ENCODE peak calls at places on chromosomes 5 and 9, in six cellular contexts. M, Q, V, H, G and P are unnamed samples.

GRCh38 chr9:111909444-111909843 is 12.8 kb downstream of the UGCG start:
- ATAC-seq in H (peak; percentile 41), M (no peak), Q (peak; percentile 81), G (no peak), V (no peak), P (no peak)

GRCh38 chr9:83981126-83981871 is 694 bp downstream of the RMI1 start:
- ATAC-seq in V (peak; percentile 7), Q (peak; percentile 35), H (peak; percentile 41), G (peak; percentile 13), M (no peak), P (no peak)

GRCh38 chr5:74798977-74799911 is 32.2 kb downstream of the NSA2 start:
- ATAC-seq in H (no peak), Q (no peak), M (no peak), G (no peak), V (no peak), P (no peak)

GRCh38 chr5:167798427-167798826 is 493.0 kb upstream of the WWC1 start:
- ATAC-seq in H (peak; percentile 13), V (no peak), Q (no peak), M (peak; percentile 14), G (no peak), P (no peak)

GRCh38 chr5:180097926-180098325 is 26.4 kb upstream of the RNF130 start:
- ATAC-seq in V (no peak), H (no peak), G (peak; percentile 8), M (no peak), Q (no peak), P (no peak)

GRCh38 chr5:32076699-32077695 is 97.1 kb downstream of the GOLPH3 start:
- ATAC-seq in H (peak; percentile 65), M (peak; percentile 90), V (no peak), G (peak; percentile 74), Q (peak; percentile 76), P (no peak)

GRCh38 chr9:120846251-120846869 is 3.6 kb upstream of the PSMD5 start:
- ATAC-seq in M (no peak), H (no peak), V (no peak), G (no peak), Q (no peak), P (no peak)

GRCh38 chr9:136336156-136336860 is 9.0 kb downstream of the GPSM1 start:
- ATAC-seq in M (no peak), V (no peak), H (no peak), Q (peak; percentile 1), G (no peak), P (no peak)

GRCh38 chr5:150081541-150082283 is 4.6 kb downstream of the CSF1R start:
- ATAC-seq in Q (peak; percentile 87), M (peak; percentile 81), G (no peak), V (peak; percentile 40), H (peak; percentile 73), P (peak; percentile 68)

GRCh38 chr5:122473138-122473843 is 161.3 kb downstream of the SNCAIP start:
- ATAC-seq in M (no peak), G (no peak), Q (peak; percentile 40), H (no peak), V (no peak), P (no peak)

GRCh38 chr9:94896512-94896911 is 170.0 kb downstream of the AOPEP start:
- ATAC-seq in H (no peak), G (no peak), V (no peak), M (no peak), Q (no peak), P (no peak)

GRCh38 chr9:35673132-35673997 is at the start of gene CA9:
- ATAC-seq in Q (peak; percentile 30), G (peak; percentile 71), H (peak; percentile 78), V (peak; percentile 54), M (peak; percentile 86), P (no peak)

GRCh38 chr5:52709171-52709925 is 78.4 kb upstream of the ITGA1 start:
- ATAC-seq in V (peak; percentile 33), M (peak; percentile 70), Q (no peak), H (peak; percentile 36), G (peak; percentile 36), P (no peak)

GRCh38 chr5:87138091-87138819 is 129.4 kb upstream of the RASA1 start:
- ATAC-seq in H (no peak), M (peak; percentile 73), G (no peak), Q (no peak), V (no peak), P (peak; percentile 36)

GRCh38 chr5:115179959-115180709 is 10.4 kb upstream of the TRIM36 start:
- ATAC-seq in Q (peak; percentile 84), M (peak; percentile 54), V (peak; percentile 70), H (peak; percentile 84), G (peak; percentile 66), P (peak; percentile 60)

GRCh38 chr9:120284796-120285195 is 295.2 kb downstream of the CDK5RAP2 start:
- ATAC-seq in H (peak; percentile 45), V (no peak), Q (no peak), G (peak; percentile 88), M (no peak), P (no peak)

GRCh38 chr5:56985941-56986630 is 34.2 kb upstream of the MIER3 start:
- ATAC-seq in H (no peak), Q (no peak), M (no peak), V (no peak), G (no peak), P (no peak)

GRCh38 chr5:56745864-56746263 is 69.5 kb upstream of the MAP3K1 start:
- ATAC-seq in Q (no peak), M (no peak), H (no peak), V (no peak), G (no peak), P (no peak)

GRCh38 chr5:59093329-59093728 is 510.5 kb downstream of the RAB3C start:
- ATAC-seq in Q (peak; percentile 67), G (no peak), V (no peak), M (no peak), H (no peak), P (no peak)

GRCh38 chr5:141835928-141836667 is 42.1 kb downstream of the PCDH1 start:
- ATAC-seq in M (peak; percentile 75), Q (peak; percentile 13), V (no peak), H (no peak), G (no peak), P (peak; percentile 24)

GRCh38 chr5:178213003-178213449 is 8.7 kb downstream of the HNRNPAB start:
- ATAC-seq in M (no peak), Q (no peak), G (peak; percentile 1), H (peak; percentile 9), V (no peak), P (no peak)

GRCh38 chr5:149153751-149154610 is 12.7 kb downstream of the ABLIM3 start:
- ATAC-seq in Q (peak; percentile 92), V (peak; percentile 25), G (peak; percentile 64), H (peak; percentile 82), M (peak; percentile 80), P (peak; percentile 72)

GRCh38 chr5:69049796-69050195 is 44.0 kb upstream of the SLC30A5 start:
- ATAC-seq in G (no peak), H (no peak), Q (no peak), M (no peak), V (no peak), P (no peak)

GRCh38 chr5:31047007-31047406 is 146.5 kb upstream of the CDH6 start:
- ATAC-seq in M (no peak), H (no peak), V (no peak), G (no peak), Q (no peak), P (no peak)

GRCh38 chr9:86279839-86280238 is 2.5 kb downstream of the ISCA1 start:
- ATAC-seq in G (no peak), V (no peak), M (no peak), Q (no peak), H (no peak), P (no peak)
- H3K4me1 ChIP-seq in G (peaks cover 6% of the 10 kb centered on the region), V (peaks cover 38% of the 10 kb centered on the region), M (peaks cover 72% of the 10 kb centered on the region), Q (peaks cover 28% of the 10 kb centered on the region), H (peaks cover 16% of the 10 kb centered on the region), P (peaks cover 72% of the 10 kb centered on the region)

GRCh38 chr9:105328872-105329728 is 84.6 kb downstream of the SLC44A1 start:
- ATAC-seq in G (no peak), V (no peak), Q (peak; percentile 55), H (peak; percentile 24), M (no peak), P (no peak)
- H3K4me1 ChIP-seq in G (no peaks in the 10 kb centered on the region), V (peaks cover 7% of the 10 kb centered on the region), Q (no peaks in the 10 kb centered on the region), H (peaks cover 8% of the 10 kb centered on the region), M (peaks cover 20% of the 10 kb centered on the region), P (no peaks in the 10 kb centered on the region)

DNA sequence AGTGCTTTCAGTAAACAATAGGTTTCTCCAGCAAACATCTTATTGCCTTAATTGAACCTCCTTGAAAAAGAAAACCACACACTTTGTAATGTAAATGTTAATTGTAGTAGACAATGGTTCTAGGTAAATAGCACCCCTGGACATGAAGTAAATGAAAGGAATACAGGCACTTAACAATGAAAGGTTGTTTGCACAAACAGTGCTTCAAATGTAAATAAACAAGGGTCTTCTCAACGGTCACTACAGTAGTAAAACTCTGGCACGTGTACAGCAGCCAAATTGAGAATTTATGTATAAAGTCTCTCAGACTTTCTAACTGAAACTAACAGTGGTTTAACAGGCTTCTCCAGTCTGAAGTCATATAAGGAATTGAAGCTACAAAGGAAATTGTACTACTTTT is 218.4 kb downstream of the MEF2C start:
- ATAC-seq in G (no peak), Q (no peak), M (no peak), V (no peak), H (no peak), P (no peak)
- H3K4me1 ChIP-seq in G (no peaks in the 10 kb centered on the region), Q (peaks cover 21% of the 10 kb centered on the region), M (peaks cover 27% of the 10 kb centered on the region), V (peaks cover 25% of the 10 kb centered on the region), H (no peaks in the 10 kb centered on the region), P (peaks cover 5% of the 10 kb centered on the region)

GRCh38 chr5:96300986-96301385 is 132.1 kb downstream of the PCSK1 start:
- ATAC-seq in G (no peak), Q (no peak), V (no peak), M (no peak), H (no peak), P (no peak)

GRCh38 chr5:96297290-96297689 is 135.8 kb downstream of the PCSK1 start:
- ATAC-seq in V (no peak), G (no peak), M (peak; percentile 80), Q (peak; percentile 62), H (peak; percentile 55), P (peak; percentile 66)

GRCh38 chr5:96294887-96295209 is 138.2 kb downstream of the PCSK1 start:
- ATAC-seq in H (peak; percentile 56), G (no peak), V (peak; percentile 51), Q (no peak), M (no peak), P (no peak)

GRCh38 chr5:96293966-96294886 is 138.8 kb downstream of the PCSK1 start:
- ATAC-seq in G (peak; percentile 68), M (peak; percentile 83), Q (peak; percentile 41), V (peak; percentile 81), H (peak; percentile 83), P (no peak)

GRCh38 chr5:96297867-96298266 is 135.2 kb downstream of the PCSK1 start:
- ATAC-seq in V (no peak), H (peak; percentile 48), G (peak; percentile 81), M (no peak), Q (peak; percentile 65), P (peak; percentile 87)
- H3K4me1 ChIP-seq in V (peaks cover 20% of the 10 kb centered on the region), H (peaks cover 15% of the 10 kb centered on the region), G (peaks cover 24% of the 10 kb centered on the region), M (peaks cover 41% of the 10 kb centered on the region), Q (peaks cover 18% of the 10 kb centered on the region), P (no peaks in the 10 kb centered on the region)